ENCODE peak calls at places on chromosomes 12 and 14, in seven cellular contexts. I is AG09309; N is iris pigment epithelial cell; D is stimulated activated CD8-positive, alpha-beta memory T cell treated with anti-CD3 and anti-CD28 coated beads, Interleukin-4, amount 100 ng/mL, for 4 hours; C is RKO; L is memory B cell; A is LoVo. O is an unnamed sample.

GRCh38 chr12:132836803-132837331 is 8.2 kb upstream of the GOLGA3 start:
- DNase-seq in I (no peak), N (no peak), D (no peak), C (no peak), L (no peak), A (no peak), O (no peak)

GRCh38 chr14:62654641-62655040 is 390.6 kb downstream of the KCNH5 start:
- DNase-seq in I (no peak), N (peak; percentile 24), D (no peak), C (no peak), L (no peak), A (no peak), O (peak; percentile 7)

GRCh38 chr12:129790331-129790730 is 113.5 kb downstream of the TMEM132D start:
- DNase-seq in I (no peak), N (no peak), D (no peak), C (no peak), L (no peak), A (no peak), O (no peak)

GRCh38 chr14:100291305-100292075 is 14.8 kb downstream of the SLC25A29 start:
- DNase-seq in I (no peak), N (no peak), D (no peak), C (no peak), L (no peak), A (no peak), O (no peak)

GRCh38 chr12:1350055-1350933 is 244.1 kb downstream of the FBXL14 start:
- DNase-seq in I (peak; percentile 71), N (peak; percentile 93), D (no peak), C (no peak), L (no peak), A (peak; percentile 82), O (no peak)

GRCh38 chr14:101972126-101972785 is 7.9 kb downstream of the DYNC1H1 start:
- DNase-seq in I (peak; percentile 98), N (peak; percentile 100), D (no peak), C (peak; percentile 100), L (no peak), A (peak; percentile 96), O (peak; percentile 86)

GRCh38 chr12:113048716-113049127 is 7.8 kb upstream of the DTX1 start:
- DNase-seq in I (peak; percentile 13), N (peak; percentile 50), D (peak; percentile 39), C (peak; percentile 73), L (peak; percentile 59), A (peak; percentile 78), O (peak; percentile 74)

GRCh38 chr12:46364777-46365580 is 7.6 kb downstream of the SLC38A2 start:
- DNase-seq in I (no peak), N (peak; percentile 82), D (no peak), C (peak; percentile 76), L (no peak), A (peak; percentile 55), O (peak; percentile 61)

GRCh38 chr12:103680591-103681065 is 93.6 kb downstream of the STAB2 start:
- DNase-seq in I (no peak), N (no peak), D (no peak), C (no peak), L (no peak), A (no peak), O (peak; percentile 6)

GRCh38 chr12:32595251-32595650 is 83.8 kb upstream of the DNM1L start:
- DNase-seq in I (peak; percentile 66), N (peak; percentile 84), D (no peak), C (no peak), L (no peak), A (no peak), O (no peak)

GRCh38 chr12:111419784-111420183 is 14.1 kb downstream of the SH2B3 start:
- DNase-seq in I (no peak), N (no peak), D (no peak), C (no peak), L (no peak), A (no peak), O (no peak)

GRCh38 chr12:94012508-94013044 is 135.8 kb upstream of the PLXNC1 start:
- DNase-seq in I (no peak), N (no peak), D (no peak), C (no peak), L (no peak), A (no peak), O (no peak)

O was measured in Ammon's horn.